ENCODE peak calls at places on chromosomes 4 and X, in five cellular contexts. Q, W, Z, Y and J are unnamed samples.

GRCh38 chrX:71100581-71101505 is 5.2 kb downstream of the FOXO4 start:
- DNase-seq in Q (no peak), W (no peak), Z (no peak), Y (no peak), J (no peak)

GRCh38 chr4:8871417-8872401 is at the start of gene HMX1:
- DNase-seq in Q (peak; percentile 62), W (no peak), Z (no peak), Y (no peak), J (no peak)

GRCh38 chrX:30906726-30907125 is 17.7 kb upstream of the TAB3 start:
- DNase-seq in Q (no peak), W (no peak), Z (peak; percentile 76), Y (no peak), J (no peak)

GRCh38 chr4:41538887-41539498 is 1.0 kb downstream of the LIMCH1 start:
- DNase-seq in Q (no peak), W (no peak), Z (peak; percentile 74), Y (no peak), J (no peak)

GRCh38 chr4:23789765-23790164 is 100.1 kb downstream of the PPARGC1A start:
- DNase-seq in Q (no peak), W (peak; percentile 45), Z (no peak), Y (no peak), J (peak; percentile 96)

GRCh38 chrX:115679460-115679859 is 118.5 kb downstream of the PLS3 start:
- DNase-seq in Q (no peak), W (no peak), Z (peak; percentile 56), Y (no peak), J (peak; percentile 34)

GRCh38 chr4:148112231-148112982 is 329.8 kb downstream of the NR3C2 start:
- DNase-seq in Q (no peak), W (no peak), Z (no peak), Y (no peak), J (peak; percentile 12)

GRCh38 chr4:66160606-66161005 is 490.3 kb upstream of the EPHA5 start:
- DNase-seq in Q (no peak), W (no peak), Z (peak; percentile 26), Y (no peak), J (no peak)

GRCh38 chrX:115719171-115719570 is 158.2 kb downstream of the PLS3 start:
- DNase-seq in Q (no peak), W (no peak), Z (no peak), Y (no peak), J (no peak)

GRCh38 chrX:93673869-93674271 is at the start of gene FAM133A:
- DNase-seq in Q (no peak), W (no peak), Z (peak; percentile 30), Y (no peak), J (peak; percentile 2)

GRCh38 chrX:111445485-111445884 is 33.5 kb upstream of the DCX start:
- DNase-seq in Q (no peak), W (no peak), Z (peak; percentile 62), Y (no peak), J (peak; percentile 38)

GRCh38 chrX:262391-262909 is 18.7 kb upstream of the PLCXD1 start:
- DNase-seq in Q (peak; percentile 25), W (no peak), Z (no peak), Y (peak; percentile 6), J (peak; percentile 19)

GRCh38 chrX:18668059-18668458 is 3.8 kb downstream of the RS1 start:
- DNase-seq in Q (no peak), W (no peak), Z (no peak), Y (no peak), J (no peak)

GRCh38 chr4:91283726-91284125 is 1020.0 kb upstream of the GRID2 start:
- DNase-seq in Q (no peak), W (no peak), Z (no peak), Y (no peak), J (no peak)

GRCh38 chr4:151276787-151277557 is at the start of gene PRSS48:
- DNase-seq in Q (peak; percentile 78), W (peak; percentile 27), Z (peak; percentile 61), Y (peak; percentile 16), J (peak; percentile 51)

GRCh38 chrX:45134303-45134702 is 66.4 kb downstream of the DIPK2B start:
- DNase-seq in Q (no peak), W (peak; percentile 39), Z (no peak), Y (no peak), J (no peak)

GRCh38 chr4:26525751-26526150 is 35.5 kb upstream of the CCKAR start:
- DNase-seq in Q (no peak), W (no peak), Z (peak; percentile 24), Y (no peak), J (no peak)

GRCh38 chrX:49244207-49244606 is 8.9 kb downstream of the CCDC22 start:
- DNase-seq in Q (no peak), W (no peak), Z (no peak), Y (no peak), J (no peak)

GRCh38 chr4:76306882-76307669 is 543 bp downstream of the STBD1 start:
- DNase-seq in Q (peak; percentile 83), W (peak; percentile 57), Z (peak; percentile 49), Y (no peak), J (peak; percentile 51)

GRCh38 chr4:139167774-139168444 is 9.1 kb downstream of the ELF2 start:
- DNase-seq in Q (no peak), W (no peak), Z (peak; percentile 65), Y (no peak), J (peak; percentile 84)

GRCh38 chrX:149453030-149453429 is 52.1 kb downstream of the IDS start:
- DNase-seq in Q (no peak), W (no peak), Z (peak; percentile 46), Y (no peak), J (peak; percentile 44)

GRCh38 chr4:108754327-108754726 is 8.5 kb downstream of the ETNPPL start:
- DNase-seq in Q (no peak), W (no peak), Z (no peak), Y (no peak), J (no peak)

GRCh38 chr4:108751321-108751720 is 11.5 kb downstream of the ETNPPL start:
- DNase-seq in Q (no peak), W (no peak), Z (no peak), Y (no peak), J (no peak)

GRCh38 chr4:108744307-108744706 is 18.5 kb downstream of the ETNPPL start:
- DNase-seq in Q (no peak), W (no peak), Z (no peak), Y (no peak), J (no peak)

DNA sequence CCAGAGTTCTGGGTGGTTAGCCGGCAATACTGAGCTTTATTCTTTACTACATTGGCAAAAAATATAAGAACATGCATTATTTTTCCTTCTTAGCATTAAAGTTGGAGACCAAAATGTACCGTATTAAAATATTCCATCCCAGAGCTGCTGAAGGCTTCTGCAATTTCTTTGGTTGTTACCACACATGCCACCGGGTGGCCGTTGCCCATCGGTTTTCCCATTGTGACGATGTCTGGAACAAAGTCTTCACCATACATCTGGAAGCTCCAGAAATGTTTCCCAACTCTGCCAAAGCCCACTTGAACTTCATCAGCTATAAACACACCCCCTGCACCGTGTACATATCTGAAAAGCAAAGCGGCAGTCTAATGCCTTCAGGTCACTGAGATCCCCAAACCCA is 13.7 kb downstream of the ETNPPL start:
- DNase-seq in Q (no peak), W (no peak), Z (no peak), Y (no peak), J (no peak)
- TF ChIP-seq CTCF in Q (no peak), W (no peak), Z (peak; percentile 32), Y (no peak), J (no peak)

GRCh38 chr4:704198-704891 is 1.3 kb upstream of the PCGF3 start:
- DNase-seq in Q (no peak), W (no peak), Z (no peak), Y (no peak), J (no peak)

GRCh38 chr4:704971-705277 is 708 bp upstream of the PCGF3 start:
- DNase-seq in Q (no peak), W (no peak), Z (no peak), Y (no peak), J (no peak)

GRCh38 chr4:703336-704197 is 2.1 kb upstream of the PCGF3 start:
- DNase-seq in Q (peak; percentile 51), W (no peak), Z (no peak), Y (no peak), J (no peak)

GRCh38 chr4:706834-707598 is 1.4 kb downstream of the PCGF3 start:
- DNase-seq in Q (no peak), W (no peak), Z (no peak), Y (no peak), J (no peak)

DNA sequence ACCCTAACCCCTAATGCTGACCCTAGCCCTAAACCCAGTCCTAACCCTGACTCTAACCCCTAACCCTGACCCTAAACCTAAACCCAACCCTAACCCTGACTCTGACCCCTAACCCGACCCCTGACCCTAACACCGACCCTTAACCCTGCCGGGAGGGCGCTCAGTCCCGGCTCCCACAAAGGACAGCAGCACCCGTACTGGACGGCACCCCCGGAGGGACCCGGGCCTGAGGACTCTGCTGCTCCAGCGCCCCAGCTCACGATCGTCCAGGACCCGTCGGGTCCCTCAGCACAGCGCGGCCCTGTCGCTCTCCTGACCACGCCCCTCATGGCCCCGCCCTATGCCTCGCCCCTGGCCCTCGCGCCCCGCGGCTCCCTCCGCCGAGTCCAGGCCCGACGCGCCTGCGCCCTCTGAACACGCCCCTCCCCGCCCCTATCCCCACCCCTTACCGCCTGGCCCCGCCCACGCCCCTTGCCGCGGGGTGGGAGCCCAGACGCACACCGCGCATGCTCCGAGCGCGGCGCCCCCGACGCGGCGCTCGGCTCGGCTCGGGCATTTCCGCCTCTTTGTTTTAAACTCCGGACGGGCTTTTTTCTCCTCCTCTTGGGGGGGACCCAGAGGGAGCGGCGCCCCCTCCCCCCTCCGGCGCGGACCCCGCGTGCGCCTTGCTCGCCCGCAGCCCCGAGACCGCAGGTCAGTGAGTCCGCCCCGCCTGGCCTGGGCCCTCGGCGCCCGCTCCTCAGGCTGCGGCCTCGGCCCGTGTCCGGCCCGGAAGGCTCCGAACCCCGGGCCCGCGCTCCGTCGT is at the start of gene PCGF3:
- DNase-seq in Q (peak; percentile 99), W (peak; percentile 97), Z (peak; percentile 89), Y (peak; percentile 97), J (peak; percentile 96)
- TF ChIP-seq CTCF in Q (no peak), W (no peak), Z (no peak), Y (no peak), J (no peak)

GRCh38 chr4:184408711-184409081 is 65.7 kb downstream of the IRF2 start:
- DNase-seq in Q (no peak), W (no peak), Z (no peak), Y (no peak), J (no peak)

GRCh38 chr4:184404047-184404446 is 70.3 kb downstream of the IRF2 start:
- DNase-seq in Q (no peak), W (no peak), Z (no peak), Y (no peak), J (no peak)

GRCh38 chr4:184408021-184408710 is 66.2 kb downstream of the IRF2 start:
- DNase-seq in Q (no peak), W (no peak), Z (peak; percentile 53), Y (no peak), J (peak; percentile 62)

GRCh38 chr4:184409502-184409901 is 64.8 kb downstream of the IRF2 start:
- DNase-seq in Q (no peak), W (no peak), Z (no peak), Y (no peak), J (no peak)

DNA sequence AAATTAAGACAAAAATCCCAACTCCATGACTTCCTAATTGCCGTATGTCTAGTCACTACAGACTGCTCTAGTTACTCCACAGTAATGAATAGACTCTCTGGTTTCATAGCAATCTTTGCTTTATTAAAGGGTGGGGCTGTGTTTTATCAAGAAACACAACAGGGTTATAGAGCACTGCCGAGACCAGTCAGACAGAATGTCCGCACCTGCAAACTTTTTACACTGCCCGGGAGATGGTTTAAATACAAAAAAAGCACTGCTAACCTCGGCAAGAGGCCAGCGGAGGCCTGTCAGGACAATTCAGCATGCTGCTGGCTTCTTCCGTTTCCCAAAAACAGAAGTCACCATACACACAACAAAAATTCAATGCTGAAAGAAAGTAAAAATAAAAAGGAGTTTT is 67.4 kb downstream of the IRF2 start:
- DNase-seq in Q (no peak), W (peak; percentile 36), Z (no peak), Y (no peak), J (no peak)
- TF ChIP-seq CTCF in Q (no peak), W (no peak), Z (no peak), Y (no peak), J (no peak)

GRCh38 chr4:120843840-120844527 is 78.5 kb downstream of the PRDM5 start:
- DNase-seq in Q (peak; percentile 38), W (no peak), Z (peak; percentile 4), Y (no peak), J (no peak)
- TF ChIP-seq CTCF in Q (no peak), W (no peak), Z (peak; percentile 46), Y (no peak), J (peak; percentile 34)